ENCODE peak calls at places on chromosomes 6 and 20, in eight cellular contexts. One of them, this sample, is unnamed.

GRCh38 chr6:70375166-70375565 is 38.1 kb upstream of the FAM135A start:
- DNase-seq in stomach: no peak
- DNase-seq in sigmoid colon: no peak
- DNase-seq in A549: no peak
- DNase-seq in GM12878: no peak
- DNase-seq in ovary: no peak
- DNase-seq in SK-N-SH: no peak
- DNase-seq in K562: no peak
- DNase-seq in this sample: no peak

GRCh38 chr6:45560421-45560820 is 182.7 kb upstream of the SUPT3H start:
- DNase-seq in ovary: no peak
- DNase-seq in stomach: no peak
- DNase-seq in GM12878: no peak
- DNase-seq in sigmoid colon: no peak
- DNase-seq in K562: no peak
- DNase-seq in A549: no peak
- DNase-seq in SK-N-SH: no peak
- DNase-seq in this sample: no peak

GRCh38 chr6:50539441-50539840 is 173.9 kb upstream of the TFAP2D start:
- DNase-seq in A549: no peak
- DNase-seq in stomach: no peak
- DNase-seq in GM12878: no peak
- DNase-seq in sigmoid colon: no peak
- DNase-seq in SK-N-SH: no peak
- DNase-seq in ovary: no peak
- DNase-seq in K562: no peak
- DNase-seq in this sample: no peak

GRCh38 chr6:170108456-170108855 is 182.4 kb downstream of the DLL1 start:
- DNase-seq in K562: no peak
- DNase-seq in ovary: peak; percentile 11
- DNase-seq in GM12878: no peak
- DNase-seq in SK-N-SH: peak; percentile 13
- DNase-seq in sigmoid colon: peak; percentile 44
- DNase-seq in A549: no peak
- DNase-seq in stomach: peak; percentile 17
- DNase-seq in this sample: no peak

GRCh38 chr20:41168281-41169183 is 31.2 kb downstream of the PLCG1 start:
- DNase-seq in sigmoid colon: no peak
- DNase-seq in GM12878: no peak
- DNase-seq in SK-N-SH: no peak
- DNase-seq in stomach: no peak
- DNase-seq in ovary: peak; percentile 12
- DNase-seq in A549: no peak
- DNase-seq in K562: no peak
- DNase-seq in this sample: no peak

GRCh38 chr6:167649486-167649885 is 177.2 kb upstream of the AFDN start:
- DNase-seq in ovary: no peak
- DNase-seq in stomach: no peak
- DNase-seq in sigmoid colon: no peak
- DNase-seq in SK-N-SH: no peak
- DNase-seq in A549: no peak
- DNase-seq in K562: peak; percentile 38
- DNase-seq in GM12878: no peak
- DNase-seq in this sample: no peak

GRCh38 chr6:68559052-68559451 is 76.0 kb upstream of the ADGRB3 start:
- DNase-seq in SK-N-SH: peak; percentile 19
- DNase-seq in GM12878: no peak
- DNase-seq in K562: no peak
- DNase-seq in stomach: no peak
- DNase-seq in sigmoid colon: no peak
- DNase-seq in A549: no peak
- DNase-seq in ovary: no peak
- DNase-seq in this sample: no peak

GRCh38 chr20:47785321-47785899 is at the start of gene SULF2:
- DNase-seq in ovary: peak; percentile 76
- DNase-seq in stomach: peak; percentile 32
- DNase-seq in SK-N-SH: peak; percentile 77
- DNase-seq in A549: no peak
- DNase-seq in GM12878: no peak
- DNase-seq in K562: no peak
- DNase-seq in sigmoid colon: no peak
- DNase-seq in this sample: no peak

GRCh38 chr20:7540018-7540417 is 400.2 kb downstream of the HAO1 start:
- DNase-seq in GM12878: no peak
- DNase-seq in ovary: no peak
- DNase-seq in SK-N-SH: no peak
- DNase-seq in K562: no peak
- DNase-seq in stomach: no peak
- DNase-seq in A549: no peak
- DNase-seq in sigmoid colon: no peak
- DNase-seq in this sample: no peak

GRCh38 chr20:11917663-11918062 is at the start of gene BTBD3:
- DNase-seq in K562: no peak
- DNase-seq in stomach: peak; percentile 83
- DNase-seq in SK-N-SH: peak; percentile 39
- DNase-seq in ovary: peak; percentile 54
- DNase-seq in A549: no peak
- DNase-seq in sigmoid colon: peak; percentile 80
- DNase-seq in GM12878: no peak
- DNase-seq in this sample: no peak

GRCh38 chr6:26309731-26310142 is 55.3 kb upstream of the BTN3A2 start:
- DNase-seq in GM12878: no peak
- DNase-seq in A549: no peak
- DNase-seq in stomach: no peak
- DNase-seq in K562: peak; percentile 37
- DNase-seq in sigmoid colon: no peak
- DNase-seq in ovary: no peak
- DNase-seq in SK-N-SH: no peak
- DNase-seq in this sample: no peak

GRCh38 chr6:34680802-34681515 is 15.6 kb downstream of the ILRUN start:
- DNase-seq in stomach: no peak
- DNase-seq in sigmoid colon: no peak
- DNase-seq in K562: peak; percentile 21
- DNase-seq in GM12878: no peak
- DNase-seq in ovary: no peak
- DNase-seq in SK-N-SH: no peak
- DNase-seq in A549: no peak
- DNase-seq in this sample: no peak

GRCh38 chr20:13199279-13199678 is 21.8 kb upstream of the ISM1 start:
- DNase-seq in K562: no peak
- DNase-seq in SK-N-SH: no peak
- DNase-seq in GM12878: no peak
- DNase-seq in stomach: no peak
- DNase-seq in sigmoid colon: no peak
- DNase-seq in ovary: no peak
- DNase-seq in A549: no peak
- DNase-seq in this sample: no peak

GRCh38 chr6:70266142-70266541 is 36.7 kb downstream of the COL9A1 start:
- DNase-seq in SK-N-SH: no peak
- DNase-seq in GM12878: no peak
- DNase-seq in ovary: no peak
- DNase-seq in A549: no peak
- DNase-seq in sigmoid colon: no peak
- DNase-seq in K562: no peak
- DNase-seq in stomach: no peak
- DNase-seq in this sample: no peak

GRCh38 chr6:124977067-124977908 is 15.1 kb downstream of the RNF217 start:
- DNase-seq in A549: no peak
- DNase-seq in K562: no peak
- DNase-seq in GM12878: no peak
- DNase-seq in ovary: no peak
- DNase-seq in stomach: no peak
- DNase-seq in sigmoid colon: no peak
- DNase-seq in SK-N-SH: no peak
- DNase-seq in this sample: no peak

GRCh38 chr6:44275749-44276648 is 5.7 kb downstream of the TMEM151B start:
- DNase-seq in SK-N-SH: peak; percentile 22
- DNase-seq in stomach: no peak
- DNase-seq in A549: no peak
- DNase-seq in GM12878: no peak
- DNase-seq in ovary: no peak
- DNase-seq in K562: peak; percentile 70
- DNase-seq in sigmoid colon: no peak
- DNase-seq in this sample: no peak

GRCh38 chr6:56843476-56844349 is 111.2 kb upstream of the BEND6 start:
- DNase-seq in sigmoid colon: peak; percentile 90
- DNase-seq in ovary: peak; percentile 65
- DNase-seq in A549: peak; percentile 65
- DNase-seq in stomach: peak; percentile 43
- DNase-seq in SK-N-SH: peak; percentile 91
- DNase-seq in GM12878: peak; percentile 66
- DNase-seq in K562: peak; percentile 47
- DNase-seq in this sample: peak; percentile 50

GRCh38 chr6:70398783-70399730 is 14.3 kb upstream of the FAM135A start:
- DNase-seq in sigmoid colon: no peak
- DNase-seq in stomach: peak; percentile 72
- DNase-seq in SK-N-SH: no peak
- DNase-seq in ovary: no peak
- DNase-seq in K562: peak; percentile 24
- DNase-seq in A549: peak; percentile 68
- DNase-seq in GM12878: no peak
- DNase-seq in this sample: no peak

DNA sequence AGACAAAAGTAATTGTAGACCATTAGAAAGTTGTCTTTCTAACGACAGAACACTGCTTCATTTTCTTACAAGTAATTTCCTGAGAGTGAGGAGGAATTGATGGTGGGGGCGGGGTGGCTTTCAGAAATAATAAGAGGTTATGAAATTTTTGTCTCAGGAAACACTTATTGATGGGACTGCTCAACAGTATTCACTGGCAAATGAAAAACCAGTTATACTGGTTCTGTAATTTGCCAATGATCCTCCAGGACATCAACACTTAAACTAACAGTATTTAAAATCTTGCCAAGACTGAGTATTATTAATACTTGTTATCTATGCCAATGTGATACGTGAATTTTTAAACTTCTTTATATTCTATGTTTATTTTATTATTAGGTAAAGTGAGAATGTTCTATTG is 41.8 kb upstream of the FUT9 start:
- DNase-seq in SK-N-SH: no peak
- DNase-seq in K562: no peak
- DNase-seq in A549: no peak
- DNase-seq in ovary: no peak
- DNase-seq in sigmoid colon: no peak
- DNase-seq in stomach: no peak
- DNase-seq in GM12878: no peak
- DNase-seq in this sample: no peak
- TF ChIP-seq EP300 in SK-N-SH: no peak
- TF ChIP-seq EP300 in K562: no peak
- TF ChIP-seq EP300 in A549: no peak
- TF ChIP-seq EP300 in ovary: no peak
- TF ChIP-seq EP300 in sigmoid colon: no peak
- TF ChIP-seq EP300 in stomach: no peak
- TF ChIP-seq EP300 in GM12878: no peak
- TF ChIP-seq EP300 in this sample: no peak

GRCh38 chr6:75932067-75932466 is 140.4 kb downstream of the IMPG1 start:
- DNase-seq in K562: peak; percentile 13
- DNase-seq in sigmoid colon: no peak
- DNase-seq in ovary: no peak
- DNase-seq in A549: no peak
- DNase-seq in GM12878: no peak
- DNase-seq in stomach: peak; percentile 47
- DNase-seq in SK-N-SH: peak; percentile 35
- DNase-seq in this sample: no peak
- TF ChIP-seq EP300 in K562: no peak
- TF ChIP-seq EP300 in sigmoid colon: no peak
- TF ChIP-seq EP300 in ovary: no peak
- TF ChIP-seq EP300 in A549: no peak
- TF ChIP-seq EP300 in GM12878: no peak
- TF ChIP-seq EP300 in stomach: no peak
- TF ChIP-seq EP300 in SK-N-SH: no peak
- TF ChIP-seq EP300 in this sample: no peak

GRCh38 chr20:1946762-1947534 is 46.9 kb downstream of the PDYN start:
- DNase-seq in SK-N-SH: no peak
- DNase-seq in K562: no peak
- DNase-seq in sigmoid colon: peak; percentile 76
- DNase-seq in ovary: peak; percentile 60
- DNase-seq in A549: no peak
- DNase-seq in stomach: peak; percentile 29
- DNase-seq in GM12878: no peak
- DNase-seq in this sample: no peak
- TF ChIP-seq EP300 in SK-N-SH: no peak
- TF ChIP-seq EP300 in K562: no peak
- TF ChIP-seq EP300 in sigmoid colon: no peak
- TF ChIP-seq EP300 in ovary: no peak
- TF ChIP-seq EP300 in A549: no peak
- TF ChIP-seq EP300 in stomach: no peak
- TF ChIP-seq EP300 in GM12878: no peak
- TF ChIP-seq EP300 in this sample: peak; percentile 47

DNA sequence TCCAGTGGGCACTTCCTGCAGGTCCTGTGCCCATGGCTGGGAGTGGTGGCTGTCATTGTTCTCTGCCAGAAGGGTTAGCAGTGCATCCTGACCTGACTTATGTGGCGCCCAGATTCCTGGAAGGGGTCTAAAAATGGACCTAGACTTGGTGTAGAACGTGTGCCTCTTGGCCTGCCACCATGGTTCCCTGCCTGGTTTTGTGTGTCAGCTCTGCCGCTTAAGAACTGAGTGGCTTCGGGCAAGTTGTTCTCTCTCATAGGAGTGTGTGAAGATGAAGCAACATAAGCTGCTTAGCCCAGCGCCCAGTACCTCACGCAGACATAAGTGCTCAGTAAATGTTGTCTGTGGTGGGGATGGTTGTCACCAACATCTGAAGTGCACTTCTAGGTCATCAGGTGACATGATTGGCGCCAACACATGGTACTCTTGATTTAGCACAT is 52.1 kb downstream of the PTPN1 start:
- DNase-seq in ovary: no peak
- DNase-seq in A549: no peak
- DNase-seq in K562: no peak
- DNase-seq in GM12878: no peak
- DNase-seq in sigmoid colon: no peak
- DNase-seq in SK-N-SH: no peak
- DNase-seq in stomach: no peak
- DNase-seq in this sample: no peak
- TF ChIP-seq EP300 in ovary: no peak
- TF ChIP-seq EP300 in A549: no peak
- TF ChIP-seq EP300 in K562: no peak
- TF ChIP-seq EP300 in GM12878: no peak
- TF ChIP-seq EP300 in sigmoid colon: no peak
- TF ChIP-seq EP300 in SK-N-SH: no peak
- TF ChIP-seq EP300 in stomach: no peak
- TF ChIP-seq EP300 in this sample: no peak

GRCh38 chr20:1315804-1316203 is 13.1 kb downstream of the SDCBP2 start:
- DNase-seq in ovary: no peak
- DNase-seq in sigmoid colon: no peak
- DNase-seq in GM12878: no peak
- DNase-seq in SK-N-SH: no peak
- DNase-seq in stomach: no peak
- DNase-seq in A549: no peak
- DNase-seq in K562: no peak
- DNase-seq in this sample: no peak
- TF ChIP-seq EP300 in ovary: no peak
- TF ChIP-seq EP300 in sigmoid colon: no peak
- TF ChIP-seq EP300 in GM12878: no peak
- TF ChIP-seq EP300 in SK-N-SH: no peak
- TF ChIP-seq EP300 in stomach: no peak
- TF ChIP-seq EP300 in A549: no peak
- TF ChIP-seq EP300 in K562: no peak
- TF ChIP-seq EP300 in this sample: no peak